ENCODE peak calls at places on chromosomes 11 and 22, in five cellular contexts. X is kidney, J is HepG2, Y is keratinocyte, S is SK-N-MC. A is an unnamed sample.

GRCh38 chr11:109845437-109845836 is 247.8 kb upstream of the ZC3H12C start:
- DNase-seq in X (no peak), J (no peak), Y (no peak), S (no peak), A (no peak)

GRCh38 chr11:68118753-68119448 is 2.3 kb downstream of the CHKA start:
- DNase-seq in X (no peak), J (no peak), Y (no peak), S (no peak), A (no peak)

GRCh38 chr11:10038916-10039315 is 255.1 kb downstream of the SBF2 start:
- DNase-seq in X (no peak), J (no peak), Y (no peak), S (no peak), A (peak; percentile 24)

GRCh38 chr22:43992331-43992821 is 31.7 kb upstream of the PARVB start:
- DNase-seq in X (no peak), J (no peak), Y (no peak), S (no peak), A (peak; percentile 59)

GRCh38 chr11:69361048-69361447 is 67.1 kb downstream of the MYEOV start:
- DNase-seq in X (no peak), J (no peak), Y (no peak), S (no peak), A (no peak)

GRCh38 chr11:4862447-4863236 is 13.6 kb upstream of the OR51S1 start:
- DNase-seq in X (no peak), J (no peak), Y (no peak), S (no peak), A (no peak)

GRCh38 chr11:10918275-10918674 is 60.4 kb upstream of the ZBED5 start:
- DNase-seq in X (no peak), J (no peak), Y (no peak), S (no peak), A (no peak)

GRCh38 chr11:34348919-34349318 is 8.9 kb downstream of the ABTB2 start:
- DNase-seq in X (no peak), J (no peak), Y (no peak), S (no peak), A (no peak)

GRCh38 chr22:31148953-31149627 is 8.8 kb upstream of the PLA2G3 start:
- DNase-seq in X (peak; percentile 80), J (peak; percentile 64), Y (no peak), S (no peak), A (peak; percentile 49)

GRCh38 chr11:123390146-123390545 is 39.9 kb upstream of the GRAMD1B start:
- DNase-seq in X (no peak), J (no peak), Y (no peak), S (no peak), A (no peak)

GRCh38 chr22:42434283-42434682 is 2.1 kb upstream of the NFAM1 start:
- DNase-seq in X (no peak), J (no peak), Y (no peak), S (no peak), A (no peak)

GRCh38 chr11:109075976-109076375 is 346.0 kb upstream of the C11orf87 start:
- DNase-seq in X (no peak), J (no peak), Y (no peak), S (no peak), A (no peak)

GRCh38 chr11:62061356-62062222 is 62.2 kb upstream of the INCENP start:
- DNase-seq in X (no peak), J (peak; percentile 38), Y (no peak), S (no peak), A (no peak)

GRCh38 chr11:10688401-10688800 is 5.2 kb downstream of the IRAG1 start:
- DNase-seq in X (no peak), J (no peak), Y (peak; percentile 81), S (no peak), A (peak; percentile 72)

GRCh38 chr11:118076754-118077281 is at the start of gene TMPRSS4:
- DNase-seq in X (peak; percentile 92), J (no peak), Y (peak; percentile 65), S (no peak), A (no peak)

GRCh38 chr11:124793466-124794278 is 6.5 kb downstream of the MSANTD2 start:
- DNase-seq in X (no peak), J (peak; percentile 51), Y (peak; percentile 4), S (no peak), A (peak; percentile 18)

GRCh38 chr11:1752907-1753425 is 2.6 kb upstream of the IFITM10 start:
- DNase-seq in X (peak; percentile 76), J (no peak), Y (no peak), S (no peak), A (no peak)

GRCh38 chr22:25747245-25747944 is 5.4 kb downstream of the MYO18B start:
- DNase-seq in X (peak; percentile 77), J (peak; percentile 35), Y (no peak), S (no peak), A (peak; percentile 99)

GRCh38 chr11:129968611-129969419 is 33.8 kb downstream of the PRDM10 start:
- DNase-seq in X (peak; percentile 47), J (no peak), Y (no peak), S (no peak), A (no peak)

GRCh38 chr11:101915811-101916291 is 471 bp downstream of the ANGPTL5 start:
- DNase-seq in X (no peak), J (no peak), Y (no peak), S (no peak), A (peak; percentile 25)

GRCh38 chr11:45692808-45693453 is 27.5 kb upstream of the CHST1 start:
- DNase-seq in X (no peak), J (no peak), Y (no peak), S (no peak), A (no peak)

GRCh38 chr11:29530961-29531360 is 485.9 kb downstream of the KCNA4 start:
- DNase-seq in X (no peak), J (no peak), Y (no peak), S (no peak), A (no peak)

GRCh38 chr11:75204012-75204674 is 36.4 kb upstream of the TPBGL start:
- DNase-seq in X (no peak), J (peak; percentile 90), Y (no peak), S (no peak), A (no peak)

GRCh38 chr11:77090046-77090372 is 12.6 kb upstream of the OMP start:
- DNase-seq in X (no peak), J (no peak), Y (no peak), S (no peak), A (no peak)

GRCh38 chr11:5317301-5317700 is 6.8 kb downstream of the OR51B2 start:
- DNase-seq in X (no peak), J (no peak), Y (no peak), S (no peak), A (no peak)

GRCh38 chr11:17314232-17314547 is 37.4 kb upstream of the NCR3LG1 start:
- DNase-seq in X (no peak), J (no peak), Y (no peak), S (no peak), A (peak; percentile 85)

GRCh38 chr11:113971506-113972195 is 3.3 kb upstream of the HTR3A start:
- DNase-seq in X (no peak), J (no peak), Y (no peak), S (no peak), A (no peak)

GRCh38 chr11:20672575-20672974 is 3.2 kb downstream of the NELL1 start:
- DNase-seq in X (no peak), J (peak; percentile 18), Y (no peak), S (no peak), A (no peak)

GRCh38 chr22:46010951-46011626 is 34.1 kb upstream of the WNT7B start:
- DNase-seq in X (peak; percentile 95), J (peak; percentile 74), Y (no peak), S (no peak), A (no peak)

GRCh38 chr22:46012881-46013281 is 35.9 kb upstream of the WNT7B start:
- DNase-seq in X (peak; percentile 85), J (no peak), Y (no peak), S (no peak), A (no peak)

GRCh38 chr22:46010177-46010867 is 33.4 kb upstream of the WNT7B start:
- DNase-seq in X (peak; percentile 89), J (no peak), Y (peak; percentile 36), S (no peak), A (peak; percentile 80)

GRCh38 chr22:46012182-46012880 is 35.4 kb upstream of the WNT7B start:
- DNase-seq in X (peak; percentile 74), J (no peak), Y (no peak), S (no peak), A (no peak)

GRCh38 chr22:46011627-46012181 is 34.7 kb upstream of the WNT7B start:
- DNase-seq in X (peak; percentile 79), J (no peak), Y (no peak), S (no peak), A (peak; percentile 65)
- H3K9ac ChIP-seq in X (peak overlapping the region; percentile 77), J (peak overlapping the region; percentile 44), Y (no peak overlapping the region), S (no peak overlapping the region), A (peak overlapping the region; percentile 90)

GRCh38 chr11:54985731-54986130 is 276.2 kb upstream of the TRIM48 start:
- DNase-seq in X (no peak), J (no peak), Y (no peak), S (no peak), A (no peak)
- H3K9ac ChIP-seq in X (no peak overlapping the region), J (no peak overlapping the region), Y (no peak overlapping the region), S (no peak overlapping the region), A (no peak overlapping the region)

DNA sequence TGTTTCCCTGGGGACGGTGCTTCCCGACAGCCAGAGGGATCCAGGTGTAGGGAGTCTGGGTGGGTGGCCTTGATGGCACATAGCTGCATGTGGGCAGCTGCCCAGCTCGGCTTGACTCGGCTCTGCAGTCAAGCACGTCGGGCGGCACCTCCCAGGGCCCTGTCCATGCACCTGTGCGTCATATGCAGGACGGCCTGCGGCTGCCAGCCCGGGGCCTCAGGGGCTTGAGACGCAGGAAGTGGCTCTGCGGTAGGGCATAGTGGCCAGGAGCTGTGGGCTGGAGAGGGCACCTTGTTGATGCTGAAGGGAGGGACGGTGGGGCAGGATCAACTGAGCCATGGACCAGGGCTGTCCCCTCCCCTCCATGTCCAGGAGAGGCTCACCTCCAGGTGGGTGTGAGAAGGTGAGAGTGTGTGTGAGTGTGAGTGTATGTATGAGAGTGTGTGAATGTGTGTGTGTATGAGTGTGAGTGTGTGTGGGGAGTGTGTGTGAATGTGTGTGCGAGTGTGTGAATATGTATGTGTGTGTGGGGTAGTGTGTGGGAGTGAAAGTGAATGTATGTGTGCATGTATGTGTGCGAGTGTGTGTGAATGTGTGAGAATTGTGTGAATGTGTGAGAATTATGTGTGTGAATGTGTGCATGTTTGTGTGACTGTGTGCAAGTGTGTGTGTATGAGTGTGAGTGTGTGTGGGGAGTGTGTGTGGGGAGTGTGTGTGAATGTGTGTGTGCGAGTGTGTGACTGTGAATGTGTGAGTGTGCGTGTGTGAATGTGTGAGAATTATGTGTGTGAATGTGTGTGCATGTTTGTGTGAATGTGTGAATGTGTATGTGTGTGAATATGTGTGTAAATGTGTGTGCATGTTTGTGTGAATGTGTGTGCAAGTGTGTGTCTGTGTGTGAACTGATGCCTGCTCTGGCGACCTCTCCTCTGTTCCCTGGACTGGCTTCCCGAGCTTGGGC is 5.7 kb upstream of the SUN2 start:
- DNase-seq in X (no peak), J (no peak), Y (no peak), S (no peak), A (no peak)
- H3K9ac ChIP-seq in X (no peak overlapping the region), J (no peak overlapping the region), Y (no peak overlapping the region), S (no peak overlapping the region), A (no peak overlapping the region)

DNA sequence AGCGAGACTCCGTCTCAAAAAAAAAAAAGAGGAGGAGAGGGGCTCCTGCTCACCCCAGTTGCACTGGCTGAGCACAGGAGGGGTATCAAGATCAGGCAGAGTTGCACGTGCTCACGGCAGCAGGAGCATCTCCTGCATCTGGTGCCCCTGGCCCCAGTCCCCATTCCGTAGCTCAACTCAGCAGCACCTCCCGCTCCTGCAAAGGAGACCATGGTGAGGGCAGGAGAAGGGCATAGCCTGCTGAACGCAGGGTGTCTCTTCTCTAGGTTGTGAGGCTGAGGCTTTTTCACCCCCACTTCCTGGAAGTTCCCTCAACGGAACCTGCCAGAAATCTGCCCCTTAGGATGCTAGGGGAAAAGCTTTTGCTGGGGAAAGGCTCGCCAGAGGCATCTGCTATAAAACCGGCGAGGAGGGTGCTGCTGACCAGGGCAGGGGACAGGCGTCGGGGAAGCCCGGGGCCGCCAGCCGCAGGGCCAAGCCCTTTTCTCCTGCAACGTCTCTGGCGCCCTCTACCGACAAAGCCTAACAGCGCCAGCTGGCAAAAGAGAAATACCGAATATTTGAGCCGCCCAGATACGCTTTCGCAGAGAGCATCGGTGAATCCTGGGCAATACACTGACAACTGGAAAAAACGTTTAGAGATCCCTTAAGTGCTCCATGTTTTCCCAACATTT is 1.0 kb upstream of the PPP6R2 start:
- DNase-seq in X (peak; percentile 94), J (peak; percentile 83), Y (no peak), S (peak; percentile 66), A (peak; percentile 60)
- H3K9ac ChIP-seq in X (peak overlapping the region; percentile 27), J (peak overlapping the region; percentile 59), Y (peak overlapping the region; percentile 80), S (peak overlapping the region; percentile 77), A (peak overlapping the region; percentile 94)